ENCODE peak calls at places on chromosomes 12 and 14, in four cellular contexts. D, O, R and G are unnamed samples.
A peak's percentile ranks its signal among the peaks of the same experiment; 100 is the strongest.

GRCh38 chr12:119780786-119781434 is 96.2 kb downstream of the CIT start:
- DNase-seq in O (no peak), D (no peak), R (peak; percentile 69), G (no peak)

GRCh38 chr12:12398026-12398859 is 41.4 kb downstream of the BORCS5 start:
- DNase-seq in D (no peak), R (peak; percentile 96), O (no peak), G (no peak)

GRCh38 chr14:90536092-90536491 is 139.3 kb downstream of the CALM1 start:
- DNase-seq in R (no peak), O (no peak), D (no peak), G (no peak)

GRCh38 chr14:60760648-60761364 is 26.2 kb downstream of the MNAT1 start:
- DNase-seq in D (no peak), O (no peak), R (no peak), G (no peak)

GRCh38 chr12:56880416-56881035 is 53.7 kb downstream of the SDR9C7 start:
- DNase-seq in D (no peak), R (no peak), O (no peak), G (no peak)

GRCh38 chr14:103960457-103960856 is 18.1 kb upstream of the RD3L start:
- DNase-seq in R (peak; percentile 4), D (no peak), O (no peak), G (no peak)

GRCh38 chr12:3897400-3897910 is 24.3 kb upstream of the PARP11 start:
- DNase-seq in O (no peak), R (no peak), D (no peak), G (no peak)

GRCh38 chr12:17079251-17079909 is 473.4 kb upstream of the LMO3 start:
- DNase-seq in D (no peak), O (no peak), R (no peak), G (no peak)

GRCh38 chr14:75264036-75264435 is 14.6 kb upstream of the FOS start:
- DNase-seq in D (no peak), R (no peak), O (no peak), G (no peak)

GRCh38 chr12:52171950-52172512 is 19.8 kb downstream of the KRT80 start:
- DNase-seq in R (no peak), D (no peak), O (no peak), G (no peak)

GRCh38 chr12:105995986-105996385 is 142.8 kb downstream of the NUAK1 start:
- DNase-seq in D (no peak), R (peak; percentile 43), O (no peak), G (no peak)

GRCh38 chr12:107057071-107057834 is 36.1 kb downstream of the CRY1 start:
- DNase-seq in O (no peak), R (peak; percentile 25), D (no peak), G (no peak)

GRCh38 chr14:62206456-62206855 is 444.2 kb downstream of the SNAPC1 start:
- DNase-seq in D (no peak), O (no peak), R (peak; percentile 44), G (no peak)

GRCh38 chr12:45409966-45410365 is 194.1 kb downstream of the ANO6 start:
- DNase-seq in O (no peak), R (no peak), D (no peak), G (no peak)

GRCh38 chr12:3102721-3103410 is 25.7 kb downstream of the TSPAN9 start:
- DNase-seq in R (no peak), D (no peak), O (no peak), G (no peak)

GRCh38 chr14:54252072-54252730 is 144.6 kb upstream of the CDKN3 start:
- DNase-seq in D (no peak), O (no peak), R (peak; percentile 78), G (no peak)

GRCh38 chr12:53343978-53344377 is 7.8 kb upstream of the SP7 start:
- DNase-seq in D (no peak), O (no peak), R (no peak), G (no peak)

GRCh38 chr12:53345486-53346195 is 9.5 kb upstream of the SP7 start:
- DNase-seq in D (no peak), O (no peak), R (no peak), G (no peak)

GRCh38 chr12:53343449-53343848 is 7.3 kb upstream of the SP7 start:
- DNase-seq in R (peak; percentile 28), O (no peak), D (no peak), G (no peak)

GRCh38 chr12:53344824-53345485 is 8.8 kb upstream of the SP7 start:
- DNase-seq in O (no peak), D (peak; percentile 19), R (peak; percentile 81), G (peak; percentile 80)

GRCh38 chr12:53344487-53344823 is 8.3 kb upstream of the SP7 start:
- DNase-seq in O (no peak), R (no peak), D (no peak), G (no peak)
- H3K4me3 ChIP-seq in O (peak overlapping the region; percentile 58), R (peak overlapping the region; percentile 64), D (peak overlapping the region; percentile 81), G (no peak overlapping the region)

GRCh38 chr14:64826845-64827244 is 52.9 kb downstream of the SPTB start:
- DNase-seq in O (no peak), D (no peak), R (peak; percentile 50), G (no peak)
- TF ChIP-seq CTCF in O (no peak), D (no peak), R (no peak), G (no peak)

DNA sequence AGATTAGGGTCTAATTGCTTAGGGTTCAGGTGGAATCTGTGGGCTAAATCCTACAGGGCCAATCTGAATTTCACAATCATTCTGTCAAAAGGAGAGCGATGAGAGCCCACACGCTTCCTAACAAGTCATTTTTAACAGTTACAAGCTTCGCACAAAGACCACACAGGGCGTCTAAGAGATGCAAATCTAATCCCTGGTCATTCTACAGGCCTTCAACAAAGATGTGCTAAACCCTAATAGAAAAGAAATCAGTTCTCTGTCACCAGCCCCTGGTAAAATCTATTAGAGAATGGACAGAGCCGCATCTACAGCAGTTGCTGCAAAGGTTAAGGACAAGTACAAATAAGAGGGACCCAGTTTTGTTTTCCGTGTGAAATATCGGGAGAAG is 15.2 kb downstream of the NKX2-1 start:
- DNase-seq in D (no peak), O (no peak), R (no peak), G (no peak)
- H3K4me3 ChIP-seq in D (no peak overlapping the region), O (no peak overlapping the region), R (no peak overlapping the region), G (no peak overlapping the region)

DNA sequence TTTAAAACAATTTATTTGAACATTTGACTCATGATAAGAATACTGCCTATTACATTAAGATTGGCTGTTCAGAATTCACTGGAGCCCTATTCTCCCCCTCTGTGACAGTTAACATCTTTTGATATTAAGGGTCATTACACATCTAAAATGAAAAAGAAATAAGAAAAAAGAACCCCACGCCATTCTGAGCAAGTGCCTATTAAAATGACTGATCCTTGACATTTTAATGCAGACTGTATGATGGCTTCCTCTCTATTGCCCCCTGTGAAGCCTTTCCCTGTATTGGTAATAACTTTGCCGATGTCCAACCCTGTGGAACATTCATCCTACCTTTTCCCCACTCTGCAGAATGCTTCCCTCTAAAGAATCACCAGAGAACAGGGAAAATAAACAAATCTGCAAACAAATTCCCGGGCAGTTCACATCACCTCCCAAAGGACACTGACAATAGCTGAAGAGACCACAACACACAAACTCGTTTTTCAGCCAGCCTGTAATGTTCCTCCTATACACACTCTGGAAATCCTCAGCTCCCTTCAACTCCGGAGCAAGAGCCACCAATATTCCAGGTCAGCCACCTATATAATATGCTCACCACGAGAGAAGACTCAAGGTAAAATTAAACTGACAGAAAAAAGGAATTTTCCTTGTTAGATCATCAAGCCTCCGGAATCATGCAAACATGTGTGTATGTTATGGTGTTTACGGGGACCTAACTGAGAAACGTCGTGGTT is 2.1 kb downstream of the NIN start:
- DNase-seq in O (no peak), R (no peak), D (no peak), G (no peak)
- TF ChIP-seq CTCF in O (no peak), R (no peak), D (no peak), G (no peak)

DNA sequence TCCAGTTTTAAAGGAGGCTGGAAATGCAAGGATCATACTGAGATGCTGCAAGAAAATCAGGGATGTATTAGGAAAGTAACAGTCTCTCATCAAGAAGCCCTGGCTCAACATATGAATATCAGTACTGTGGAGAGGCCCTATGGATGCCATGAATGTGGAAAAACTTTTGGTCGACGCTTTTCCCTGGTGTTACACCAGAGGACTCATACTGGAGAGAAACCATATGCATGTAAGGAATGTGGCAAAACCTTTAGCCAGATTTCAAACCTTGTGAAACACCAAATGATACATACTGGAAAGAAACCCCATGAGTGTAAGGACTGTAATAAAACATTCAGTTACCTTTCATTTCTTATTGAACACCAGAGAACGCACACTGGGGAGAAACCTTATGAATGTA is 24.5 kb downstream of the ZNF891 start:
- DNase-seq in R (peak; percentile 10), D (no peak), O (no peak), G (no peak)
- H3K4me3 ChIP-seq in R (no peak overlapping the region), D (no peak overlapping the region), O (no peak overlapping the region), G (no peak overlapping the region)

GRCh38 chr12:116426391-116427136 is 132.6 kb upstream of the MAP1LC3B2 start:
- DNase-seq in R (peak; percentile 94), O (no peak), D (peak; percentile 35), G (no peak)
- TF ChIP-seq CTCF in R (peak; percentile 63), O (no peak), D (peak; percentile 19), G (no peak)